ENCODE peak calls at places on chromosomes 11 and 22, in eight cellular contexts. H, P, A, B, S, E, V and Z are unnamed samples.
A peak's percentile ranks its signal among the peaks of the same experiment; 100 is the strongest.

GRCh38 chr22:30890689-30891442 is 77.7 kb downstream of the MORC2 start:
- DNase-seq in V (peak; percentile 36), B (peak; percentile 22), H (peak; percentile 54), A (peak; percentile 72), S (no peak), E (peak; percentile 57), P (peak; percentile 10), Z (no peak)

GRCh38 chr11:27718853-27719574 is 18.8 kb upstream of the BDNF start:
- DNase-seq in S (no peak), P (peak; percentile 65), H (no peak), B (no peak), V (peak; percentile 64), A (no peak), E (no peak), Z (no peak)

GRCh38 chr11:119727523-119728081 is 1.4 kb downstream of the NECTIN1 start:
- DNase-seq in A (no peak), H (peak; percentile 60), E (peak; percentile 59), P (no peak), S (no peak), B (peak; percentile 32), V (no peak), Z (no peak)

GRCh38 chr11:9601041-9601875 is 27.8 kb downstream of the WEE1 start:
- DNase-seq in V (no peak), S (peak; percentile 45), E (no peak), A (peak; percentile 74), H (no peak), P (peak; percentile 89), B (no peak), Z (no peak)

GRCh38 chr11:116329354-116330090 is 443.3 kb downstream of the BUD13 start:
- DNase-seq in E (no peak), A (no peak), H (no peak), B (no peak), P (no peak), S (no peak), V (no peak), Z (no peak)

GRCh38 chr11:118006153-118006534 is 19.9 kb downstream of the IL10RA start:
- DNase-seq in P (no peak), S (no peak), E (no peak), V (no peak), A (peak; percentile 44), H (no peak), B (no peak), Z (no peak)

GRCh38 chr11:126484266-126484665 is 128.8 kb downstream of the ST3GAL4 start:
- DNase-seq in S (no peak), V (peak; percentile 52), E (no peak), H (no peak), A (no peak), B (no peak), P (peak; percentile 94), Z (no peak)

GRCh38 chr22:17241571-17242310 is 22.5 kb upstream of the ADA2 start:
- DNase-seq in A (no peak), V (no peak), P (no peak), B (no peak), E (no peak), H (no peak), S (no peak), Z (no peak)

GRCh38 chr11:128714881-128715280 is 21.0 kb downstream of the FLI1 start:
- DNase-seq in B (no peak), H (peak; percentile 23), P (peak; percentile 97), A (no peak), E (no peak), S (no peak), V (no peak), Z (no peak)

GRCh38 chr11:12269104-12269441 is 108.3 kb upstream of the PARVA start:
- DNase-seq in B (no peak), P (peak; percentile 68), V (no peak), S (no peak), E (peak; percentile 57), A (no peak), H (no peak), Z (no peak)

GRCh38 chr11:124440608-124441007 is 4.9 kb downstream of the OR8B8 start:
- DNase-seq in V (no peak), E (no peak), B (no peak), S (no peak), A (no peak), H (no peak), P (no peak), Z (no peak)

GRCh38 chr11:6351782-6352181 is 31.5 kb upstream of the CAVIN3 start:
- DNase-seq in H (no peak), A (no peak), B (no peak), E (no peak), S (no peak), V (no peak), P (peak; percentile 21), Z (no peak)

GRCh38 chr11:76120513-76121081 is 85.7 kb downstream of the WNT11 start:
- DNase-seq in S (no peak), H (no peak), E (no peak), V (no peak), A (no peak), B (no peak), P (peak; percentile 29), Z (no peak)

GRCh38 chr22:19750666-19751490 is 9.7 kb upstream of the TBX1 start:
- DNase-seq in H (no peak), V (peak; percentile 34), S (no peak), P (peak; percentile 76), E (no peak), B (no peak), A (no peak), Z (no peak)

GRCh38 chr11:68090706-68091105 is 30.5 kb downstream of the CHKA start:
- DNase-seq in A (no peak), E (no peak), V (no peak), S (no peak), H (no peak), B (no peak), P (peak; percentile 11), Z (peak; percentile 58)

GRCh38 chr22:19776433-19777031 is 16.0 kb downstream of the TBX1 start:
- DNase-seq in A (no peak), E (no peak), H (no peak), P (peak; percentile 19), V (no peak), B (no peak), S (no peak), Z (no peak)

GRCh38 chr11:33868646-33869461 is 23.0 kb downstream of the LMO2 start:
- DNase-seq in P (no peak), H (no peak), S (peak; percentile 54), A (no peak), B (no peak), V (no peak), E (no peak), Z (no peak)

GRCh38 chr11:35615911-35616900 is 2.1 kb upstream of the FJX1 start:
- DNase-seq in B (peak; percentile 23), H (no peak), P (peak; percentile 74), V (peak; percentile 64), A (no peak), S (no peak), E (no peak), Z (no peak)

GRCh38 chr11:88179141-88179540 is 3.9 kb upstream of the RAB38 start:
- DNase-seq in H (no peak), P (peak; percentile 61), E (no peak), S (no peak), B (no peak), A (no peak), V (no peak), Z (no peak)

DNA sequence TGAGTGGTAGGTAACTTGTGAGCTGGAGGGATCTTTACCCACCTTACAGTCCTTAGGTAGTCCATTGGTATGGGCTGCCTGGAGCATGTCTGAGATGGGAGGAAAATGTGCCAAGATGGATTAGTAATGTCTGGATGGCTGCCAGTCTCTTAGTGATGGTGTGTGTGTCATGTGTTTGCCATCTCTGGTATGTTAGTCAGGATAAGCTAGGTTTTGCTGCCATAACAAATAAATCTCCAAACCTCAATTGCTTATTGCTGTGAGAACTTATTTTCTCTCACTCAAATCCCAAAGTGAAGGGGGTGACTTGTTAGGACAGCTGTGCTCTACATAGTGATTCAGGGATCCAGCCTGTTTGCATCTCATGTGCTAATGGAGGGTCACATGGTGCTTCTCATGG is 40.9 kb upstream of the MYEOV start:
- DNase-seq in A (no peak), H (no peak), P (peak; percentile 73), S (no peak), V (peak; percentile 49), B (no peak), E (no peak), Z (peak; percentile 41)
- TF ChIP-seq CTCF in A (no peak), H (no peak), P (no peak), S (no peak), V (no peak), B (no peak), E (no peak), Z (no peak)

DNA sequence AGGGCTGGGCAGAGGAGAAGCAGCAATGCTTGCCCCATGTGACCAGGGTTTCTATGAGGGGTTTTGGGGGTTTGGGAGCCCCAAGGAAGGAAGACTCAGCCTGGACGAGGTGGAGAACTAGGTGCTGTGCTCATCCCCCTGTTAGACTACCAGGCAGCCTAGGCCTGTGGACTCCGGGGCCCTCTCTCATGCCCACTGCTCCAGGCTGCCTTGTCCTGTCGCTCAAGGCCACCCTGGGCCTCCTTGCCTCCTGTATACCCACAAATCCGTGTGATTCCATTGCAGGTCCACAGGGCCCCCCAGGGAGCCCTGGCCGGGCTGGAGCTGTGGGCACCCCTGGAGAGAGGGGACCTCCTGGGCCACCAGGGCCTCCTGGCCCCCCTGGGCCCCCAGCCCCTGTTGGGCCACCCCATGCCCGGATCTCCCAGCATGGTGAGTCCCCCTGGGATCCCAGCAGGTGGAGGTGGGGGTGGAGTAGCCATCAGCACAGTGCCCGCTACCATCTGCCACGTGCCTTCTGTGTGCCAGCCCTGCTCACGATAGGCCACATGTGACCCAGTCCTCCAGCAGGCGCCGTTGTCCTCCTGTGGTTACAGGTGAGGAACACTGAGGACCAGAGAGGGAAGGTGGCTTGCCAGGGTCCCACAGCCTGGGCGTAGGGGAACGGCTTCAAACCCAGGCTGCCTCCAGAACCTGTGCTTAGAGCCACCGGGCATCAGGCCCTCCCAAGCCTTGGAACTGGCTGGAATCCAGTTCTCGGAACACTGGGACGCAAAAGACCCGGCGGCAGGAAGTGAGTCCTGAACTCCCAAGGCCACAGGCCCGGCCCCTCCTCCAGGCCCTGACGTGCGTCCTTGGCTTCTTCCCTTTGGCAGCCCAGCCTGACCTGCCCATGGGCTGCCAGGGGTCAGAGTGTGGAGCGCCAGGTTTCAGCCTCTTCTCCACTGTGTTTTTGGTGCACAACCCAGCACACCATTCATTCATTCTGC is 26.6 kb downstream of the EMID1 start:
- DNase-seq in E (peak; percentile 50), A (no peak), S (no peak), V (no peak), B (peak; percentile 91), H (peak; percentile 95), P (no peak), Z (no peak)
- TF ChIP-seq POLR2A in E (no peak), A (no peak), S (no peak), V (no peak), B (no peak), H (peak; percentile 39), P (no peak), Z (no peak)

DNA sequence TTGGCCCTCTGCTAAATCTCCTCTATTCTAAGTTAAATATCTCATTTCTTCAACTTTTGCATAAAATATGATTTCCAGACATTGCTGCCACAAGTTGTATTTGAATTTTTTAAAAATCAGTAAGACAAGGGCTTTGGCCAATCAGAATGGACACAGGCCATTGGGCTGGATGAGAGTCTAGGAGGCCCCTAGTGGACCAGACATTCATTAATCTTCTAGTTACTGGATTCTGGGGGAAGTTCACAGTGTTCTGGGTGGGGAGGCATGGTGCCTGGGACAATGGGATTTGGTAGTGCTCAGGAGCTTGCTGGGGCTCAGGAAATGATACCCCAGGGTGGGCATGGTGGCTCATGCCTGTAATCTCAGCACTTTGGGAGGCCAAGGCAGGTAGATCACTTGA is 12.4 kb upstream of the SORL1 start:
- DNase-seq in E (no peak), A (no peak), V (no peak), B (no peak), S (no peak), H (no peak), P (no peak), Z (no peak)
- TF ChIP-seq CTCF in E (no peak), A (no peak), V (no peak), B (no peak), S (no peak), H (no peak), P (no peak), Z (no peak)

GRCh38 chr11:64887757-64888405 is 9.5 kb upstream of the EHD1 start:
- DNase-seq in H (peak; percentile 88), B (peak; percentile 77), A (peak; percentile 92), V (peak; percentile 80), E (peak; percentile 88), P (no peak), S (peak; percentile 72), Z (peak; percentile 54)
- TF ChIP-seq POLR2A in H (no peak), B (no peak), A (no peak), V (peak; percentile 30), E (no peak), P (no peak), S (no peak), Z (no peak)